ENCODE peak calls at places on chromosomes 2 and 18, in five cellular contexts. L is astrocyte of the spinal cord, V is osteocyte, Q is brain microvascular endothelial cell, G is hepatocyte. O is an unnamed sample.

GRCh38 chr2:16393483-16394071 is 272.1 kb downstream of the CYRIA start:
- DNase-seq in L (no peak), V (no peak), Q (no peak), G (peak), O (no peak)

GRCh38 chr2:230697676-230698075 is 15.0 kb upstream of the CAB39 start:
- DNase-seq in L (peak), V (no peak), Q (no peak), G (no peak), O (no peak)

GRCh38 chr2:227057060-227057459 is 106.9 kb downstream of the COL4A4 start:
- DNase-seq in L (no peak), V (no peak), Q (no peak), G (no peak), O (no peak)

GRCh38 chr2:125553768-125554167 is 1102.2 kb upstream of the GYPC start:
- DNase-seq in L (no peak), V (no peak), Q (no peak), G (no peak), O (no peak)

GRCh38 chr2:97751752-97752151 is 38.4 kb downstream of the ZAP70 start:
- DNase-seq in L (peak), V (no peak), Q (no peak), G (no peak), O (no peak)

GRCh38 chr2:113298176-113298575 is 19.5 kb upstream of the PAX8 start:
- DNase-seq in L (no peak), V (no peak), Q (no peak), G (no peak), O (no peak)

GRCh38 chr2:101520246-101520645 is 45.3 kb upstream of the RFX8 start:
- DNase-seq in L (peak), V (no peak), Q (peak), G (no peak), O (peak)

GRCh38 chr2:119647440-119648169 is 31.4 kb upstream of the TMEM177 start:
- DNase-seq in L (peak), V (no peak), Q (no peak), G (no peak), O (peak)

GRCh38 chr2:9941196-9941995 is 10.1 kb upstream of the GRHL1 start:
- DNase-seq in L (peak), V (no peak), Q (peak), G (peak), O (no peak)

GRCh38 chr2:95334916-95335641 is 37.9 kb downstream of the KCNIP3 start:
- DNase-seq in L (peak), V (no peak), Q (no peak), G (no peak), O (no peak)

GRCh38 chr2:73070651-73071451 is 661 bp downstream of the SFXN5 start:
- DNase-seq in L (peak), V (peak), Q (peak), G (peak), O (peak)

GRCh38 chr2:58466803-58467202 is 225.7 kb upstream of the FANCL start:
- DNase-seq in L (no peak), V (no peak), Q (no peak), G (no peak), O (no peak)

GRCh38 chr2:116747103-116747502 is 1067.4 kb upstream of the DDX18 start:
- DNase-seq in L (no peak), V (no peak), Q (no peak), G (no peak), O (no peak)

GRCh38 chr2:188811522-188811921 is 162.7 kb upstream of the COL3A1 start:
- DNase-seq in L (peak), V (no peak), Q (peak), G (peak), O (no peak)

GRCh38 chr2:176612736-176613135 is 343.5 kb downstream of the MTX2 start:
- DNase-seq in L (peak), V (no peak), Q (peak), G (peak), O (peak)

GRCh38 chr18:72208920-72209676 is 335.0 kb downstream of the CBLN2 start:
- DNase-seq in L (no peak), V (no peak), Q (no peak), G (no peak), O (no peak)

GRCh38 chr18:58051765-58052460 is 7.9 kb downstream of the NEDD4L start:
- DNase-seq in L (peak), V (no peak), Q (peak), G (no peak), O (peak)

GRCh38 chr2:235989591-235989990 is 178.6 kb downstream of the GBX2 start:
- DNase-seq in L (no peak), V (no peak), Q (no peak), G (no peak), O (no peak)

O was measured in endothelial cell of umbilical vein.